ENCODE peak calls at places on chromosomes 13 and 19, in five cellular contexts. One of them, this sample, is unnamed.

GRCh38 chr19:45076029-45076850 is at the start of gene ZNF296:
- DNase-seq in progenitor cell of endocrine pancreas: peak; percentile 55
- DNase-seq in cardiac fibroblast: peak; percentile 25
- DNase-seq in fibroblast of mammary gland: peak; percentile 31
- DNase-seq in AG10803: no peak
- DNase-seq in this sample: no peak

GRCh38 chr19:45791744-45792481 is 732 bp downstream of the DMWD start:
- DNase-seq in progenitor cell of endocrine pancreas: no peak
- DNase-seq in AG10803: no peak
- DNase-seq in fibroblast of mammary gland: no peak
- DNase-seq in cardiac fibroblast: no peak
- DNase-seq in this sample: no peak

GRCh38 chr19:36060430-36060829 is 5.7 kb downstream of the WDR62 start:
- DNase-seq in cardiac fibroblast: peak; percentile 68
- DNase-seq in fibroblast of mammary gland: peak; percentile 61
- DNase-seq in AG10803: peak; percentile 59
- DNase-seq in progenitor cell of endocrine pancreas: no peak
- DNase-seq in this sample: peak; percentile 38

GRCh38 chr13:91817250-91817649 is 418.8 kb downstream of the GPC5 start:
- DNase-seq in AG10803: no peak
- DNase-seq in cardiac fibroblast: peak; percentile 6
- DNase-seq in fibroblast of mammary gland: peak; percentile 4
- DNase-seq in progenitor cell of endocrine pancreas: no peak
- DNase-seq in this sample: no peak

GRCh38 chr13:36518707-36519106 is 86.4 kb downstream of the CCNA1 start:
- DNase-seq in AG10803: no peak
- DNase-seq in progenitor cell of endocrine pancreas: no peak
- DNase-seq in cardiac fibroblast: no peak
- DNase-seq in fibroblast of mammary gland: no peak
- DNase-seq in this sample: no peak

GRCh38 chr19:741506-742131 is 9.3 kb upstream of the MISP start:
- DNase-seq in fibroblast of mammary gland: no peak
- DNase-seq in AG10803: no peak
- DNase-seq in progenitor cell of endocrine pancreas: no peak
- DNase-seq in cardiac fibroblast: no peak
- DNase-seq in this sample: no peak

GRCh38 chr19:19338082-19338481 is 17.5 kb downstream of the MAU2 start:
- DNase-seq in cardiac fibroblast: peak; percentile 83
- DNase-seq in progenitor cell of endocrine pancreas: no peak
- DNase-seq in AG10803: peak; percentile 38
- DNase-seq in fibroblast of mammary gland: peak; percentile 87
- DNase-seq in this sample: peak; percentile 5

GRCh38 chr19:4715529-4716221 is 8.0 kb downstream of the DPP9 start:
- DNase-seq in AG10803: no peak
- DNase-seq in fibroblast of mammary gland: no peak
- DNase-seq in cardiac fibroblast: no peak
- DNase-seq in progenitor cell of endocrine pancreas: no peak
- DNase-seq in this sample: no peak

GRCh38 chr13:80036845-80037504 is 304.0 kb downstream of the SPRY2 start:
- DNase-seq in progenitor cell of endocrine pancreas: no peak
- DNase-seq in cardiac fibroblast: no peak
- DNase-seq in AG10803: peak; percentile 16
- DNase-seq in fibroblast of mammary gland: no peak
- DNase-seq in this sample: no peak

GRCh38 chr13:93039131-93039530 is 187.5 kb upstream of the GPC6 start:
- DNase-seq in AG10803: peak; percentile 54
- DNase-seq in progenitor cell of endocrine pancreas: no peak
- DNase-seq in fibroblast of mammary gland: peak; percentile 76
- DNase-seq in cardiac fibroblast: no peak
- DNase-seq in this sample: no peak

GRCh38 chr19:43229315-43229714 is 23.9 kb upstream of the PSG4 start:
- DNase-seq in cardiac fibroblast: peak; percentile 58
- DNase-seq in progenitor cell of endocrine pancreas: no peak
- DNase-seq in fibroblast of mammary gland: no peak
- DNase-seq in AG10803: peak; percentile 31
- DNase-seq in this sample: no peak

GRCh38 chr13:25802579-25802978 is 249.2 kb downstream of the SHISA2 start:
- DNase-seq in cardiac fibroblast: no peak
- DNase-seq in progenitor cell of endocrine pancreas: no peak
- DNase-seq in AG10803: no peak
- DNase-seq in fibroblast of mammary gland: no peak
- DNase-seq in this sample: no peak

GRCh38 chr13:45436332-45436731 is 18.2 kb upstream of the SLC25A30 start:
- DNase-seq in cardiac fibroblast: no peak
- DNase-seq in progenitor cell of endocrine pancreas: no peak
- DNase-seq in AG10803: no peak
- DNase-seq in fibroblast of mammary gland: no peak
- DNase-seq in this sample: no peak

GRCh38 chr19:44807652-44808462 is 1.0 kb upstream of the BCAM start:
- DNase-seq in progenitor cell of endocrine pancreas: peak; percentile 73
- DNase-seq in cardiac fibroblast: peak; percentile 35
- DNase-seq in AG10803: peak; percentile 25
- DNase-seq in fibroblast of mammary gland: peak; percentile 43
- DNase-seq in this sample: no peak

GRCh38 chr19:18425515-18426415 is 6.6 kb downstream of the SSBP4 start:
- DNase-seq in fibroblast of mammary gland: peak; percentile 60
- DNase-seq in AG10803: peak; percentile 67
- DNase-seq in progenitor cell of endocrine pancreas: no peak
- DNase-seq in cardiac fibroblast: peak; percentile 74
- DNase-seq in this sample: peak; percentile 74

GRCh38 chr13:52348081-52348480 is 57.9 kb downstream of the THSD1 start:
- DNase-seq in fibroblast of mammary gland: peak; percentile 94
- DNase-seq in progenitor cell of endocrine pancreas: no peak
- DNase-seq in AG10803: peak; percentile 94
- DNase-seq in cardiac fibroblast: peak; percentile 67
- DNase-seq in this sample: peak; percentile 71

GRCh38 chr19:18995804-18996241 is 37.5 kb downstream of the SUGP2 start:
- DNase-seq in progenitor cell of endocrine pancreas: no peak
- DNase-seq in fibroblast of mammary gland: peak; percentile 91
- DNase-seq in cardiac fibroblast: peak; percentile 89
- DNase-seq in AG10803: peak; percentile 86
- DNase-seq in this sample: peak; percentile 88

GRCh38 chr13:110103026-110103425 is 203.9 kb downstream of the COL4A1 start:
- DNase-seq in fibroblast of mammary gland: no peak
- DNase-seq in AG10803: no peak
- DNase-seq in cardiac fibroblast: no peak
- DNase-seq in progenitor cell of endocrine pancreas: no peak
- DNase-seq in this sample: no peak

GRCh38 chr13:114131581-114132418 is 623 bp downstream of the RASA3 start:
- DNase-seq in progenitor cell of endocrine pancreas: peak; percentile 42
- DNase-seq in AG10803: peak; percentile 36
- DNase-seq in cardiac fibroblast: peak; percentile 50
- DNase-seq in fibroblast of mammary gland: no peak
- DNase-seq in this sample: no peak

GRCh38 chr19:12967907-12968306 is 1.5 kb upstream of the DAND5 start:
- DNase-seq in fibroblast of mammary gland: peak; percentile 63
- DNase-seq in AG10803: no peak
- DNase-seq in progenitor cell of endocrine pancreas: no peak
- DNase-seq in cardiac fibroblast: peak; percentile 61
- DNase-seq in this sample: peak; percentile 25

GRCh38 chr13:23984541-23984940 is 87.2 kb upstream of the C1QTNF9B start:
- DNase-seq in AG10803: no peak
- DNase-seq in cardiac fibroblast: no peak
- DNase-seq in fibroblast of mammary gland: no peak
- DNase-seq in progenitor cell of endocrine pancreas: no peak
- DNase-seq in this sample: no peak

GRCh38 chr13:106701810-106702341 is 133.9 kb upstream of the ARGLU1 start:
- DNase-seq in progenitor cell of endocrine pancreas: no peak
- DNase-seq in fibroblast of mammary gland: no peak
- DNase-seq in cardiac fibroblast: no peak
- DNase-seq in AG10803: no peak
- DNase-seq in this sample: no peak

GRCh38 chr19:33750587-33751385 is 45.9 kb upstream of the KCTD15 start:
- DNase-seq in fibroblast of mammary gland: no peak
- DNase-seq in progenitor cell of endocrine pancreas: no peak
- DNase-seq in AG10803: no peak
- DNase-seq in cardiac fibroblast: no peak
- DNase-seq in this sample: no peak

GRCh38 chr19:39768334-39768733 is 10.3 kb upstream of the LEUTX start:
- DNase-seq in fibroblast of mammary gland: no peak
- DNase-seq in AG10803: no peak
- DNase-seq in progenitor cell of endocrine pancreas: no peak
- DNase-seq in cardiac fibroblast: no peak
- DNase-seq in this sample: no peak

GRCh38 chr13:32941368-32941767 is 74.9 kb upstream of the KL start:
- DNase-seq in AG10803: no peak
- DNase-seq in cardiac fibroblast: no peak
- DNase-seq in fibroblast of mammary gland: no peak
- DNase-seq in progenitor cell of endocrine pancreas: no peak
- DNase-seq in this sample: no peak

GRCh38 chr19:18850560-18851375 is 19.0 kb downstream of the UPF1 start:
- DNase-seq in fibroblast of mammary gland: no peak
- DNase-seq in cardiac fibroblast: no peak
- DNase-seq in progenitor cell of endocrine pancreas: no peak
- DNase-seq in AG10803: no peak
- DNase-seq in this sample: no peak

GRCh38 chr19:16224266-16225045 is 26.7 kb downstream of the AP1M1 start:
- DNase-seq in fibroblast of mammary gland: no peak
- DNase-seq in cardiac fibroblast: no peak
- DNase-seq in AG10803: no peak
- DNase-seq in progenitor cell of endocrine pancreas: no peak
- DNase-seq in this sample: no peak

GRCh38 chr13:51002736-51003135 is 93.1 kb downstream of the RNASEH2B start:
- DNase-seq in progenitor cell of endocrine pancreas: no peak
- DNase-seq in fibroblast of mammary gland: no peak
- DNase-seq in AG10803: no peak
- DNase-seq in cardiac fibroblast: no peak
- DNase-seq in this sample: no peak

GRCh38 chr13:51130348-51130747 is 19.3 kb upstream of the C13orf42 start:
- DNase-seq in fibroblast of mammary gland: no peak
- DNase-seq in cardiac fibroblast: no peak
- DNase-seq in progenitor cell of endocrine pancreas: no peak
- DNase-seq in AG10803: no peak
- DNase-seq in this sample: no peak

GRCh38 chr19:4547303-4548237 is 7.7 kb upstream of the LRG1 start:
- DNase-seq in progenitor cell of endocrine pancreas: no peak
- DNase-seq in cardiac fibroblast: peak; percentile 29
- DNase-seq in fibroblast of mammary gland: no peak
- DNase-seq in AG10803: no peak
- DNase-seq in this sample: no peak

GRCh38 chr19:36837902-36838783 is at the start of gene ZNF790:
- DNase-seq in fibroblast of mammary gland: peak; percentile 91
- DNase-seq in cardiac fibroblast: peak; percentile 94
- DNase-seq in progenitor cell of endocrine pancreas: peak; percentile 75
- DNase-seq in AG10803: peak; percentile 92
- DNase-seq in this sample: peak; percentile 86

GRCh38 chr19:52603558-52604207 is 33.6 kb downstream of the ZNF701 start:
- DNase-seq in cardiac fibroblast: peak; percentile 94
- DNase-seq in AG10803: peak; percentile 61
- DNase-seq in fibroblast of mammary gland: peak; percentile 82
- DNase-seq in progenitor cell of endocrine pancreas: no peak
- DNase-seq in this sample: peak; percentile 42

GRCh38 chr13:113291997-113292862 is 4.8 kb upstream of the LAMP1 start:
- DNase-seq in fibroblast of mammary gland: peak; percentile 44
- DNase-seq in cardiac fibroblast: peak; percentile 3
- DNase-seq in progenitor cell of endocrine pancreas: no peak
- DNase-seq in AG10803: peak; percentile 25
- DNase-seq in this sample: peak; percentile 3

DNA sequence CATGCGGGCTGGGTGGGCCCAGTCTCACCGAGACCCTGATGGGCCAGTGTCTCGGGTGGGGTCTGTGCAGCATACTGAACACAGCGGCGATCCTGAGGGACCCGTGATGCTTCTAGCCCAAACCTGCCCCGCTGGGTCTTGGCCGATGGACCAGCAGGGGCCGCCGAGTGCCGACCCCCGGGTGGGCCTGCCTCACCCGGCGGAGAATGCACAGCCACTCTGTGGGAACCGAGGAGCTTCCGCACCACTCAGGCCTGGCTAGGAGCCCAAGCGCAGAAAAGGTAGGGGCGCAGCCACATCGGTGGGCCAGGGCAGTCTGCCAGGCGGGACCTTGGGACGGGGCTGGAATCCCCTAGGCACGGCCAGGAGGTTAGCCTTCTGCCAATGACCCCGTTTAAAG is 72.6 kb downstream of the TEX26 start:
- DNase-seq in cardiac fibroblast: no peak
- DNase-seq in fibroblast of mammary gland: no peak
- DNase-seq in progenitor cell of endocrine pancreas: no peak
- DNase-seq in AG10803: no peak
- DNase-seq in this sample: no peak
- TF ChIP-seq CTCF in cardiac fibroblast: no peak
- TF ChIP-seq CTCF in fibroblast of mammary gland: no peak
- TF ChIP-seq CTCF in progenitor cell of endocrine pancreas: no peak
- TF ChIP-seq CTCF in AG10803: no peak
- TF ChIP-seq CTCF in this sample: no peak

DNA sequence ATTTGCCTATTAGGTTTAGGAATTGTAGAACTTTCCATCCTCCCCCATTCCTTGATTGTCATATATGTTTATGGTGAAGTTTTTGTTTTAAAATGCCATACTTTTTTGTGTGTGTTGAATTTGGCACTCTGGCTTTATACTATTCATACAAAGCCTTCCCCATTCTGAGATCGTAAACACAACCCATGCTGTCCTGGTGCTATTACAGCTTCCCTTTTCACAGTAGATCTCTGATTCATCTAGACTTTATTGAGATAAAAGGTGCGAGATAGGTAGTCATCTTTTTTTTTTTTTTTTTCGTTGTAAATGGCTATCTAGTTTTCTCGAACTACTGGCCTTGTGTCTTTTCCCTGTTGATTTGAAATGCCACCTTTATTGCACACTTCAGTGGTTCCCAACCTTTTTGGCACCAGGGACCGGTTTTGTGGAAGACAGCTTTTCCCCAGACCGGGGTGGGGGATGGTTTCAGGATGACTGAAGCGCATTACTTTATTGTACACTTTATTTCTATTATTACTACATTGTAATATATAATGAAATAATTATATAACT is 94.6 kb downstream of the LRCH1 start:
- DNase-seq in AG10803: no peak
- DNase-seq in cardiac fibroblast: no peak
- DNase-seq in fibroblast of mammary gland: no peak
- DNase-seq in progenitor cell of endocrine pancreas: no peak
- DNase-seq in this sample: no peak
- TF ChIP-seq CTCF in AG10803: no peak
- TF ChIP-seq CTCF in cardiac fibroblast: no peak
- TF ChIP-seq CTCF in fibroblast of mammary gland: no peak
- TF ChIP-seq CTCF in progenitor cell of endocrine pancreas: no peak
- TF ChIP-seq CTCF in this sample: no peak

GRCh38 chr19:34881982-34882381 is 44.7 kb upstream of the ZNF30 start:
- DNase-seq in progenitor cell of endocrine pancreas: no peak
- DNase-seq in cardiac fibroblast: peak; percentile 18
- DNase-seq in fibroblast of mammary gland: no peak
- DNase-seq in AG10803: peak; percentile 1
- DNase-seq in this sample: no peak
- TF ChIP-seq CTCF in progenitor cell of endocrine pancreas: no peak
- TF ChIP-seq CTCF in cardiac fibroblast: no peak
- TF ChIP-seq CTCF in fibroblast of mammary gland: no peak
- TF ChIP-seq CTCF in AG10803: no peak
- TF ChIP-seq CTCF in this sample: no peak

GRCh38 chr19:38224014-38224862 is at the start of gene DPF1:
- DNase-seq in cardiac fibroblast: peak; percentile 64
- DNase-seq in progenitor cell of endocrine pancreas: peak; percentile 77
- DNase-seq in fibroblast of mammary gland: peak; percentile 55
- DNase-seq in AG10803: peak; percentile 48
- DNase-seq in this sample: peak; percentile 70
- TF ChIP-seq CTCF in cardiac fibroblast: peak; percentile 10
- TF ChIP-seq CTCF in progenitor cell of endocrine pancreas: peak; percentile 31
- TF ChIP-seq CTCF in fibroblast of mammary gland: no peak
- TF ChIP-seq CTCF in AG10803: peak; percentile 4
- TF ChIP-seq CTCF in this sample: peak; percentile 56